ENCODE peak calls at places on chromosomes 7 and 10, in eight cellular contexts. One of them, this sample, is unnamed.

GRCh38 chr10:107649249-107649648 is 484.7 kb upstream of the SORCS1 start:
- DNase-seq in GM12865: no peak
- DNase-seq in NB4: no peak
- DNase-seq in AG04450: no peak
- DNase-seq in kidney tubule cell: no peak
- DNase-seq in fibroblast of mammary gland: no peak
- DNase-seq in brain microvascular endothelial cell: no peak
- DNase-seq in EL: no peak
- DNase-seq in this sample: no peak

GRCh38 chr10:7808686-7809267 is 9.5 kb upstream of the TAF3 start:
- DNase-seq in NB4: no peak
- DNase-seq in fibroblast of mammary gland: no peak
- DNase-seq in EL: no peak
- DNase-seq in brain microvascular endothelial cell: no peak
- DNase-seq in kidney tubule cell: no peak
- DNase-seq in AG04450: no peak
- DNase-seq in GM12865: no peak
- DNase-seq in this sample: no peak

GRCh38 chr7:50397971-50398324 is 52.2 kb downstream of the FIGNL1 start:
- DNase-seq in EL: no peak
- DNase-seq in fibroblast of mammary gland: no peak
- DNase-seq in GM12865: no peak
- DNase-seq in brain microvascular endothelial cell: no peak
- DNase-seq in AG04450: no peak
- DNase-seq in NB4: no peak
- DNase-seq in kidney tubule cell: no peak
- DNase-seq in this sample: no peak

GRCh38 chr10:103692421-103693069 is 162.8 kb downstream of the SH3PXD2A start:
- DNase-seq in brain microvascular endothelial cell: no peak
- DNase-seq in GM12865: peak; percentile 92
- DNase-seq in kidney tubule cell: no peak
- DNase-seq in AG04450: no peak
- DNase-seq in NB4: no peak
- DNase-seq in fibroblast of mammary gland: no peak
- DNase-seq in EL: no peak
- DNase-seq in this sample: no peak

GRCh38 chr7:33853361-33854062 is 51.8 kb upstream of the BMPER start:
- DNase-seq in EL: peak; percentile 93
- DNase-seq in kidney tubule cell: no peak
- DNase-seq in GM12865: no peak
- DNase-seq in brain microvascular endothelial cell: peak; percentile 74
- DNase-seq in fibroblast of mammary gland: peak; percentile 97
- DNase-seq in AG04450: peak; percentile 66
- DNase-seq in NB4: no peak
- DNase-seq in this sample: no peak

GRCh38 chr10:77613476-77614130 is 24.0 kb downstream of the KCNMA1 start:
- DNase-seq in kidney tubule cell: peak; percentile 69
- DNase-seq in EL: no peak
- DNase-seq in brain microvascular endothelial cell: no peak
- DNase-seq in NB4: peak; percentile 66
- DNase-seq in fibroblast of mammary gland: no peak
- DNase-seq in AG04450: no peak
- DNase-seq in GM12865: no peak
- DNase-seq in this sample: no peak

GRCh38 chr10:132542086-132542775 is 4.6 kb downstream of the INPP5A start:
- DNase-seq in fibroblast of mammary gland: no peak
- DNase-seq in brain microvascular endothelial cell: no peak
- DNase-seq in GM12865: no peak
- DNase-seq in NB4: no peak
- DNase-seq in EL: no peak
- DNase-seq in AG04450: no peak
- DNase-seq in kidney tubule cell: no peak
- DNase-seq in this sample: no peak

GRCh38 chr10:124005991-124006392 is 87.4 kb downstream of the CHST15 start:
- DNase-seq in EL: no peak
- DNase-seq in AG04450: no peak
- DNase-seq in GM12865: no peak
- DNase-seq in fibroblast of mammary gland: peak; percentile 78
- DNase-seq in kidney tubule cell: no peak
- DNase-seq in NB4: no peak
- DNase-seq in brain microvascular endothelial cell: peak; percentile 52
- DNase-seq in this sample: no peak

GRCh38 chr7:64887756-64888508 is 15.1 kb upstream of the ZNF273 start:
- DNase-seq in kidney tubule cell: peak; percentile 26
- DNase-seq in EL: no peak
- DNase-seq in fibroblast of mammary gland: no peak
- DNase-seq in AG04450: no peak
- DNase-seq in brain microvascular endothelial cell: no peak
- DNase-seq in NB4: peak; percentile 86
- DNase-seq in GM12865: no peak
- DNase-seq in this sample: no peak